ENCODE peak calls at places on chromosomes 7 and 10, in ten cellular contexts. U is nephron progenitor cell; T is central memory CD4-positive, alpha-beta T cell; D is skeletal muscle cell; H is AG08396; W is neuronal stem cell; I is CD8-positive, alpha-beta memory T cell; N is germinal center; O is stimulated activated CD4-positive, alpha-beta T cell treated with anti-CD3 and anti-CD28 coated beads, Interleukin-2, amount 100 ng/mL, for 4 hours; E is CD8-positive, alpha-beta T cell. K is an unnamed sample.

GRCh38 chr7:74474271-74474865 is 20.7 kb downstream of the GTF2IRD1 start:
- DNase-seq in U (no peak), T (no peak), D (no peak), H (peak), W (no peak), I (no peak), N (no peak), O (no peak), E (no peak), K (no peak)

GRCh38 chr7:140060243-140060630 is 2.5 kb downstream of the PARP12 start:
- DNase-seq in U (no peak), T (no peak), D (no peak), H (no peak), W (no peak), I (no peak), N (no peak), O (no peak), E (no peak), K (no peak)

GRCh38 chr10:84522612-84523462 is 194.4 kb downstream of the CCSER2 start:
- DNase-seq in U (no peak), T (no peak), D (no peak), H (no peak), W (no peak), I (no peak), N (no peak), O (no peak), E (no peak), K (no peak)

GRCh38 chr10:104330168-104331117 is 7.8 kb downstream of the ITPRIP start:
- DNase-seq in U (no peak), T (no peak), D (peak), H (peak), W (no peak), I (no peak), N (no peak), O (no peak), E (no peak), K (no peak)

GRCh38 chr10:19952103-19952502 is 135.9 kb downstream of the PLXDC2 start:
- DNase-seq in U (no peak), T (no peak), D (no peak), H (no peak), W (no peak), I (no peak), N (no peak), O (no peak), E (no peak), K (no peak)

GRCh38 chr7:75776295-75776971 is 4.4 kb upstream of the CCL26 start:
- DNase-seq in U (no peak), T (peak), D (peak), H (peak), W (no peak), I (peak), N (no peak), O (peak), E (peak), K (no peak)

GRCh38 chr7:155731375-155731774 is 80.9 kb downstream of the SHH start:
- DNase-seq in U (no peak), T (no peak), D (no peak), H (no peak), W (no peak), I (no peak), N (no peak), O (no peak), E (no peak), K (no peak)

GRCh38 chr10:88271736-88272135 is 311.4 kb downstream of the RNLS start:
- DNase-seq in U (no peak), T (no peak), D (no peak), H (no peak), W (no peak), I (no peak), N (no peak), O (no peak), E (no peak), K (peak)

GRCh38 chr7:20140278-20141058 is 76.7 kb downstream of the MACC1 start:
- DNase-seq in U (no peak), T (no peak), D (no peak), H (no peak), W (no peak), I (no peak), N (no peak), O (no peak), E (no peak), K (no peak)

GRCh38 chr7:27196287-27196739 is 3.6 kb downstream of the HOXA13 start:
- DNase-seq in U (peak), T (peak), D (no peak), H (peak), W (peak), I (peak), N (peak), O (peak), E (peak), K (peak)

GRCh38 chr10:112025228-112025627 is 158.3 kb downstream of the GPAM start:
- DNase-seq in U (no peak), T (no peak), D (no peak), H (no peak), W (no peak), I (no peak), N (no peak), O (no peak), E (no peak), K (no peak)

GRCh38 chr7:117110480-117111315 is 157.4 kb downstream of the ST7 start:
- DNase-seq in U (peak), T (peak), D (no peak), H (no peak), W (no peak), I (peak), N (peak), O (peak), E (peak), K (peak)

GRCh38 chr7:55533050-55533728 is 39.1 kb downstream of the VOPP1 start:
- DNase-seq in U (no peak), T (peak), D (peak), H (peak), W (no peak), I (peak), N (peak), O (peak), E (peak), K (no peak)

GRCh38 chr10:102394079-102394800 is 1.3 kb upstream of the NFKB2 start:
- DNase-seq in U (peak), T (peak), D (peak), H (peak), W (peak), I (peak), N (peak), O (peak), E (peak), K (peak)

GRCh38 chr7:906776-907157 is 30.4 kb downstream of the GET4 start:
- DNase-seq in U (no peak), T (no peak), D (no peak), H (no peak), W (no peak), I (no peak), N (no peak), O (no peak), E (peak), K (no peak)

GRCh38 chr7:16421333-16422099 is at the start of gene CRPPA:
- DNase-seq in U (peak), T (peak), D (peak), H (peak), W (no peak), I (peak), N (peak), O (peak), E (peak), K (peak)

GRCh38 chr10:5873515-5873995 is 16.1 kb downstream of the ANKRD16 start:
- DNase-seq in U (peak), T (peak), D (no peak), H (peak), W (peak), I (peak), N (peak), O (peak), E (peak), K (peak)

GRCh38 chr10:14837003-14837755 is 658 bp downstream of the CDNF start:
- DNase-seq in U (no peak), T (no peak), D (no peak), H (no peak), W (peak), I (no peak), N (no peak), O (no peak), E (no peak), K (no peak)

K was measured in cerebellum.